ENCODE peak calls at places on chromosome 20, in five cellular contexts. E is pancreas, R is body of pancreas, Q is HCT116, K is ascending aorta. O is an unnamed sample.

GRCh38 chr20:46264391-46265266 is 43.7 kb downstream of the CDH22 start:
- DNase-seq in E (no peak), R (no peak), Q (no peak), K (no peak), O (no peak)

GRCh38 chr20:33443006-33443511 is 504 bp downstream of the SNTA1 start:
- DNase-seq in E (peak; percentile 37), R (peak; percentile 45), Q (no peak), K (no peak), O (peak; percentile 76)

GRCh38 chr20:58647814-58648501 is 3.1 kb upstream of the STX16 start:
- DNase-seq in E (no peak), R (peak; percentile 4), Q (no peak), K (no peak), O (no peak)

GRCh38 chr20:62641749-62642665 is at the start of gene SLCO4A1:
- DNase-seq in E (peak; percentile 63), R (peak; percentile 71), Q (peak; percentile 48), K (no peak), O (no peak)

GRCh38 chr20:5548112-5548511 is 202.1 kb upstream of the SHLD1 start:
- DNase-seq in E (no peak), R (no peak), Q (no peak), K (no peak), O (no peak)

GRCh38 chr20:19456600-19457390 is 244.4 kb downstream of the SLC24A3 start:
- DNase-seq in E (no peak), R (no peak), Q (no peak), K (no peak), O (no peak)

GRCh38 chr20:3686867-3687321 is 5.1 kb upstream of the ADAM33 start:
- DNase-seq in E (no peak), R (peak; percentile 30), Q (no peak), K (peak; percentile 49), O (peak; percentile 92)

GRCh38 chr20:9353916-9354276 is 160.5 kb upstream of the LAMP5 start:
- DNase-seq in E (no peak), R (no peak), Q (no peak), K (no peak), O (no peak)

GRCh38 chr20:7981374-7981773 is 38.2 kb downstream of the TMX4 start:
- DNase-seq in E (no peak), R (no peak), Q (no peak), K (no peak), O (no peak)

GRCh38 chr20:41638459-41638858 is 20.3 kb upstream of the CHD6 start:
- DNase-seq in E (no peak), R (no peak), Q (no peak), K (no peak), O (no peak)

GRCh38 chr20:58759947-58760346 is 67.3 kb downstream of the NPEPL1 start:
- DNase-seq in E (no peak), R (no peak), Q (no peak), K (no peak), O (no peak)

GRCh38 chr20:41213150-41213820 is 75.9 kb downstream of the PLCG1 start:
- DNase-seq in E (no peak), R (no peak), Q (no peak), K (no peak), O (no peak)

GRCh38 chr20:13302647-13303425 is 81.8 kb downstream of the ISM1 start:
- DNase-seq in E (no peak), R (peak; percentile 26), Q (peak; percentile 4), K (no peak), O (no peak)

GRCh38 chr20:58604410-58604881 is 46.6 kb upstream of the STX16 start:
- DNase-seq in E (no peak), R (no peak), Q (no peak), K (no peak), O (no peak)

GRCh38 chr20:60249436-60249835 is 291.2 kb downstream of the CDH26 start:
- DNase-seq in E (no peak), R (no peak), Q (no peak), K (no peak), O (no peak)

GRCh38 chr20:19668406-19668805 is 89.7 kb upstream of the RIN2 start:
- DNase-seq in E (no peak), R (no peak), Q (no peak), K (no peak), O (no peak)

GRCh38 chr20:11130554-11131166 is 456.9 kb upstream of the JAG1 start:
- DNase-seq in E (no peak), R (no peak), Q (no peak), K (no peak), O (no peak)

GRCh38 chr20:37827605-37828004 is 75.3 kb upstream of the VSTM2L start:
- DNase-seq in E (no peak), R (no peak), Q (no peak), K (no peak), O (no peak)

GRCh38 chr20:53191957-53192356 is 219.8 kb downstream of the TSHZ2 start:
- DNase-seq in E (no peak), R (no peak), Q (no peak), K (no peak), O (no peak)

GRCh38 chr20:57397693-57398108 is 6.5 kb downstream of the RBM38 start:
- DNase-seq in E (no peak), R (no peak), Q (no peak), K (no peak), O (no peak)

GRCh38 chr20:11582073-11582472 is 335.6 kb upstream of the BTBD3 start:
- DNase-seq in E (no peak), R (no peak), Q (no peak), K (no peak), O (no peak)

GRCh38 chr20:48360338-48360698 is 467.5 kb downstream of the PREX1 start:
- DNase-seq in E (no peak), R (no peak), Q (no peak), K (no peak), O (no peak)

GRCh38 chr20:24403410-24403809 is 66.0 kb upstream of the SYNDIG1 start:
- DNase-seq in E (no peak), R (no peak), Q (no peak), K (no peak), O (no peak)

GRCh38 chr20:56788041-56788670 is 159.1 kb downstream of the TFAP2C start:
- DNase-seq in E (no peak), R (peak; percentile 13), Q (peak; percentile 92), K (no peak), O (no peak)

GRCh38 chr20:57143173-57143572 is 123.3 kb downstream of the BMP7 start:
- DNase-seq in E (no peak), R (no peak), Q (no peak), K (no peak), O (no peak)

GRCh38 chr20:19524691-19525090 is 233.4 kb upstream of the RIN2 start:
- DNase-seq in E (no peak), R (no peak), Q (no peak), K (no peak), O (no peak)

GRCh38 chr20:44594730-44595129 is 12.4 kb downstream of the PKIG start:
- DNase-seq in E (no peak), R (no peak), Q (no peak), K (no peak), O (no peak)

GRCh38 chr20:39853664-39854063 is 835.4 kb downstream of the MAFB start:
- DNase-seq in E (no peak), R (no peak), Q (no peak), K (no peak), O (no peak)

GRCh38 chr20:20027284-20027683 is 10.1 kb downstream of the NAA20 start:
- DNase-seq in E (no peak), R (no peak), Q (no peak), K (no peak), O (no peak)

GRCh38 chr20:22579711-22580697 is 4.4 kb downstream of the FOXA2 start:
- DNase-seq in E (peak; percentile 62), R (peak; percentile 66), Q (no peak), K (no peak), O (no peak)

GRCh38 chr20:50196248-50196647 is 5.6 kb downstream of the CEBPB start:
- DNase-seq in E (no peak), R (no peak), Q (no peak), K (no peak), O (no peak)

GRCh38 chr20:50195524-50196120 is 5.0 kb downstream of the CEBPB start:
- DNase-seq in E (no peak), R (no peak), Q (no peak), K (no peak), O (no peak)

GRCh38 chr20:50197463-50197862 is 6.8 kb downstream of the CEBPB start:
- DNase-seq in E (no peak), R (no peak), Q (no peak), K (no peak), O (no peak)

GRCh38 chr20:50198211-50198666 is 7.6 kb downstream of the CEBPB start:
- DNase-seq in E (no peak), R (no peak), Q (no peak), K (no peak), O (no peak)

GRCh38 chr20:50196896-50197295 is 6.3 kb downstream of the CEBPB start:
- DNase-seq in E (no peak), R (no peak), Q (no peak), K (no peak), O (no peak)
- H3K4me1 ChIP-seq in E (peaks cover 3% of the 10 kb centered on the region), R (peaks cover 29% of the 10 kb centered on the region), Q (peaks cover 13% of the 10 kb centered on the region), K (peaks cover 8% of the 10 kb centered on the region), O (peaks cover 23% of the 10 kb centered on the region)

DNA sequence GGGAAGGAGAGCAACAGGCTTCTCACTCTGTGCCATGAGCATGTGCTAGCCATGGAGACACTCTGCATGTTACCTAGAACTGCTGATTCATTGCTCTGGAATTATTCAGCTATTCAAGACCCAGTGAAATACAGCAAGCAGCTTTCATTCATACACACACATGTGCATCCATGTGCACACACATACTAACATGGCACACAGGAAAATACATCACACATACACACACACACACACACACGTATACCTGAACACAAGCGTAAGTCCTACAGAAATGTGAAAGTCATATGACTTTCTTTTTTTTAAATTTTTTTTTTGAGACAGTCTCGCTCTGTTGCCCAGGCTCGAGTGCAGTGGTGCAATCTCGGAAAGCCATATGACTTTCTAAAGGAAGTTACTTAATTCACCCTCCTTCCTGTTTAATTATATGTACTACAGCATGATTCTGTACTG is 108.2 kb upstream of the NFATC2 start:
- DNase-seq in E (no peak), R (no peak), Q (peak; percentile 15), K (no peak), O (no peak)
- TF ChIP-seq CTCF in E (no peak), R (no peak), Q (no peak), K (no peak), O (no peak)

DNA sequence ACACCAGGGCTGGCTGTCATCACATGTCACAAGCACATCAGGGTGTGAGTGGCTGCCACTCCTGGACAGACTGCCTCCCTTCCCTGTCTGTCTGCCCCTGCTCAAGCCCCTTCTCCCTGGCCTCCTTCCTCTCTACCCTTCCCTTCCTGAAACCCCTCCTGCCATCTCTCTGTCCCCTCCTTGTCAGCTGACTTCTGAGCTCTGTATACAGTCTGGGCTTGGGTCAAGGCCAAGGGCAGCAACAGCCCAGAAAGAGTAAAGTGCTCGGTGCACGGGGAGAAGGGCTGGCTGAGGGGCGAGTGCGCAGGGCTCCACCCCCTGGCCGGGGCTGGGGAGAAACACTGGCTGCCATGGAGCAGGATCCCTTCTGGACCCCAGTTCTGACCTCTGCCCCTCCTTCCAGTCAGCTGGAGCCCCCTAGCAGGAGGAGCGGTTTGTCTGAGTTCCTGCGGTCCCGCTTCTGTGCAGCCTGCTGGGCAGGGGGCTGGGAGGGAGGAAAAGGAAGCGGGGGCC is 2.0 kb downstream of the LKAAEAR1 start:
- DNase-seq in E (no peak), R (no peak), Q (no peak), K (no peak), O (no peak)
- H3K27ac ChIP-seq in E (no peak overlapping the region), R (no peak overlapping the region), Q (no peak overlapping the region), K (no peak overlapping the region), O (no peak overlapping the region)

GRCh38 chr20:2292711-2293110 is 3.1 kb upstream of the TGM3 start:
- DNase-seq in E (no peak), R (no peak), Q (no peak), K (no peak), O (no peak)
- H3K4me1 ChIP-seq in E (no peaks in the 10 kb centered on the region), R (peaks cover 38% of the 10 kb centered on the region), Q (no peaks in the 10 kb centered on the region), K (no peaks in the 10 kb centered on the region), O (peaks cover 14% of the 10 kb centered on the region)

O was measured in suprapubic skin.